ENCODE peak calls at places on chromosomes 1 and 21, in five cellular contexts. One of them, this sample, is unnamed.

GRCh38 chr1:94334764-94335163 is 83.4 kb upstream of the ABCD3 start:
- DNase-seq in tibial nerve: no peak
- DNase-seq in upper lobe of left lung: no peak
- DNase-seq in endodermal cell: no peak
- DNase-seq in ascending aorta: no peak
- DNase-seq in this sample: no peak

GRCh38 chr1:30321216-30321910 is 402.0 kb downstream of the MATN1 start:
- DNase-seq in tibial nerve: no peak
- DNase-seq in upper lobe of left lung: no peak
- DNase-seq in ascending aorta: no peak
- DNase-seq in endodermal cell: peak; percentile 38
- DNase-seq in this sample: no peak

GRCh38 chr1:234918216-234918841 is 210.3 kb downstream of the TOMM20 start:
- DNase-seq in endodermal cell: no peak
- DNase-seq in ascending aorta: no peak
- DNase-seq in upper lobe of left lung: peak; percentile 32
- DNase-seq in tibial nerve: no peak
- DNase-seq in this sample: no peak

GRCh38 chr1:156525856-156526479 is 25.4 kb upstream of the MEF2D start:
- DNase-seq in tibial nerve: no peak
- DNase-seq in endodermal cell: peak; percentile 78
- DNase-seq in ascending aorta: no peak
- DNase-seq in upper lobe of left lung: no peak
- DNase-seq in this sample: no peak

GRCh38 chr1:166040223-166040622 is 126.6 kb downstream of the FAM78B start:
- DNase-seq in tibial nerve: no peak
- DNase-seq in upper lobe of left lung: no peak
- DNase-seq in endodermal cell: peak; percentile 36
- DNase-seq in ascending aorta: no peak
- DNase-seq in this sample: no peak

GRCh38 chr1:205273551-205273982 is 45.8 kb downstream of the TMCC2 start:
- DNase-seq in upper lobe of left lung: no peak
- DNase-seq in endodermal cell: peak; percentile 97
- DNase-seq in tibial nerve: peak; percentile 73
- DNase-seq in ascending aorta: no peak
- DNase-seq in this sample: peak; percentile 74

GRCh38 chr1:183226963-183227362 is 40.9 kb downstream of the LAMC2 start:
- DNase-seq in ascending aorta: no peak
- DNase-seq in endodermal cell: no peak
- DNase-seq in upper lobe of left lung: no peak
- DNase-seq in tibial nerve: no peak
- DNase-seq in this sample: no peak

GRCh38 chr1:50659107-50659628 is 235.9 kb upstream of the DMRTA2 start:
- DNase-seq in ascending aorta: no peak
- DNase-seq in tibial nerve: no peak
- DNase-seq in endodermal cell: no peak
- DNase-seq in upper lobe of left lung: no peak
- DNase-seq in this sample: no peak

GRCh38 chr1:63920154-63921117 is 146.6 kb downstream of the ROR1 start:
- DNase-seq in ascending aorta: no peak
- DNase-seq in tibial nerve: no peak
- DNase-seq in endodermal cell: no peak
- DNase-seq in upper lobe of left lung: no peak
- DNase-seq in this sample: no peak

GRCh38 chr1:4557949-4558348 is 96.5 kb upstream of the AJAP1 start:
- DNase-seq in upper lobe of left lung: no peak
- DNase-seq in endodermal cell: no peak
- DNase-seq in tibial nerve: no peak
- DNase-seq in ascending aorta: no peak
- DNase-seq in this sample: no peak
- H3K9me3 ChIP-seq in upper lobe of left lung: no peaks in the 10 kb centered on the region
- H3K9me3 ChIP-seq in endodermal cell: no peaks in the 10 kb centered on the region
- H3K9me3 ChIP-seq in tibial nerve: no peaks in the 10 kb centered on the region
- H3K9me3 ChIP-seq in ascending aorta: no peaks in the 10 kb centered on the region
- H3K9me3 ChIP-seq in this sample: no peaks in the 10 kb centered on the region

GRCh38 chr21:41600556-41600955 is 92.6 kb upstream of the TMPRSS2 start:
- DNase-seq in endodermal cell: peak; percentile 12
- DNase-seq in tibial nerve: no peak
- DNase-seq in ascending aorta: no peak
- DNase-seq in upper lobe of left lung: no peak
- DNase-seq in this sample: no peak
- H3K4me3 ChIP-seq in endodermal cell: no peak overlapping the region
- H3K4me3 ChIP-seq in tibial nerve: no peak overlapping the region
- H3K4me3 ChIP-seq in ascending aorta: no peak overlapping the region
- H3K4me3 ChIP-seq in upper lobe of left lung: no peak overlapping the region
- H3K4me3 ChIP-seq in this sample: no peak overlapping the region

GRCh38 chr1:233151850-233152249 is 143.7 kb downstream of the PCNX2 start:
- DNase-seq in tibial nerve: no peak
- DNase-seq in ascending aorta: no peak
- DNase-seq in upper lobe of left lung: no peak
- DNase-seq in endodermal cell: no peak
- DNase-seq in this sample: no peak
- H3K9me3 ChIP-seq in tibial nerve: no peaks in the 10 kb centered on the region
- H3K9me3 ChIP-seq in ascending aorta: no peaks in the 10 kb centered on the region
- H3K9me3 ChIP-seq in upper lobe of left lung: no peaks in the 10 kb centered on the region
- H3K9me3 ChIP-seq in endodermal cell: peaks cover 8% of the 10 kb centered on the region
- H3K9me3 ChIP-seq in this sample: no peaks in the 10 kb centered on the region

GRCh38 chr1:24319962-24320361 is 805 bp downstream of the GRHL3 start:
- DNase-seq in upper lobe of left lung: no peak
- DNase-seq in ascending aorta: no peak
- DNase-seq in tibial nerve: no peak
- DNase-seq in endodermal cell: no peak
- DNase-seq in this sample: no peak

GRCh38 chr1:24322636-24323177 is 3.5 kb downstream of the GRHL3 start:
- DNase-seq in tibial nerve: no peak
- DNase-seq in endodermal cell: no peak
- DNase-seq in upper lobe of left lung: no peak
- DNase-seq in ascending aorta: no peak
- DNase-seq in this sample: no peak

GRCh38 chr1:24321712-24322635 is 2.8 kb downstream of the GRHL3 start:
- DNase-seq in tibial nerve: no peak
- DNase-seq in upper lobe of left lung: peak; percentile 91
- DNase-seq in ascending aorta: no peak
- DNase-seq in endodermal cell: peak; percentile 87
- DNase-seq in this sample: peak; percentile 54

GRCh38 chr1:24318988-24319863 is at the start of gene GRHL3:
- DNase-seq in tibial nerve: no peak
- DNase-seq in ascending aorta: no peak
- DNase-seq in upper lobe of left lung: no peak
- DNase-seq in endodermal cell: peak; percentile 94
- DNase-seq in this sample: no peak

GRCh38 chr1:24321150-24321549 is 2.0 kb downstream of the GRHL3 start:
- DNase-seq in ascending aorta: no peak
- DNase-seq in tibial nerve: no peak
- DNase-seq in upper lobe of left lung: no peak
- DNase-seq in endodermal cell: no peak
- DNase-seq in this sample: no peak
- H3K4me3 ChIP-seq in ascending aorta: peak overlapping the region; percentile 54
- H3K4me3 ChIP-seq in tibial nerve: no peak overlapping the region
- H3K4me3 ChIP-seq in upper lobe of left lung: peak overlapping the region; percentile 55
- H3K4me3 ChIP-seq in endodermal cell: no peak overlapping the region
- H3K4me3 ChIP-seq in this sample: peak overlapping the region; percentile 49

DNA sequence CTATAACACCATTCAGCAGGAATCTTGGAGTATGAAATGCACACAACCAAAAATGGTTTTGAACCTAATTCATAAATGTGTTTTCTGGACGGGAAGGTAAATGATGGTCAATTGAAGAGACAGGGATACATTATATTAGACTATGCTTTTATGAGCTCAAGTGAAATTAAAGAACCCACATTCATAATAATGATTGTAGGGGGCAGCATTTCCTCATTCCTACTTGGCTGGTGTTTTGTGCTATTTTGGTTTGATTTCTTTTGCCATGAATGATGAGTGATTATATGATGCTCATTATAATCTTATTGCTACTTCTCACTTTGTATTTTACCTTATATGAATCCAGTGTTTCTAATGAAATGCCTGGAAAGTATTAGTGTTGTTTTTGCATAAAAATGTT is 372 bp downstream of the OR2L3 start:
- DNase-seq in endodermal cell: no peak
- DNase-seq in ascending aorta: no peak
- DNase-seq in upper lobe of left lung: no peak
- DNase-seq in tibial nerve: no peak
- DNase-seq in this sample: no peak
- H3K9me3 ChIP-seq in endodermal cell: peaks cover 61% of the 10 kb centered on the region
- H3K9me3 ChIP-seq in ascending aorta: no peaks in the 10 kb centered on the region
- H3K9me3 ChIP-seq in upper lobe of left lung: peaks cover 4% of the 10 kb centered on the region
- H3K9me3 ChIP-seq in tibial nerve: no peaks in the 10 kb centered on the region
- H3K9me3 ChIP-seq in this sample: no peaks in the 10 kb centered on the region

DNA sequence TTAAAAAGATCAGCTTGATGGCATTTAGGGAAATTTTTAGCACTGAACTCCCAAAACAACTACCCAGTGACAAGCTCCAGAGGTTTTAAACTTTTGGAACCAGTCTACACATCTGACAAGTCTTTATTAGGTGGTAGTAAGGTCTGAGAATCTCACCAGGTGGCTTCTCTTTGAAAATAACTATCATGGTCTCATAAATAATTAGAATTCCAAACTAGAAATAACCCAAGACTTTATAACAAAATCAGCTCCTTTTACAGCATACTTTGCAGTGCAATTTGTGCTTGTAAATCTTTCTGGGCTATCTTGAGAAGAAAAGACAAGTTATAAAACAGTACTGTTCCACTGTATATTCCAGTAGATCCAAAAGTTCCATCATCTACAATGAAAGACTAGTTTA is 108.7 kb downstream of the LTN1 start:
- DNase-seq in ascending aorta: no peak
- DNase-seq in tibial nerve: no peak
- DNase-seq in upper lobe of left lung: no peak
- DNase-seq in endodermal cell: no peak
- DNase-seq in this sample: no peak
- H3K4me3 ChIP-seq in ascending aorta: peak overlapping the region; percentile 55
- H3K4me3 ChIP-seq in tibial nerve: peak overlapping the region; percentile 66
- H3K4me3 ChIP-seq in upper lobe of left lung: peak overlapping the region; percentile 63
- H3K4me3 ChIP-seq in endodermal cell: peak overlapping the region; percentile 90
- H3K4me3 ChIP-seq in this sample: peak overlapping the region; percentile 63

GRCh38 chr1:147444381-147444780 is 96.9 kb upstream of the BCL9 start:
- DNase-seq in upper lobe of left lung: no peak
- DNase-seq in tibial nerve: no peak
- DNase-seq in endodermal cell: no peak
- DNase-seq in ascending aorta: no peak
- DNase-seq in this sample: no peak
- H3K9me3 ChIP-seq in upper lobe of left lung: peaks cover 19% of the 10 kb centered on the region
- H3K9me3 ChIP-seq in tibial nerve: no peaks in the 10 kb centered on the region
- H3K9me3 ChIP-seq in endodermal cell: peaks cover 9% of the 10 kb centered on the region
- H3K9me3 ChIP-seq in ascending aorta: peaks cover 3% of the 10 kb centered on the region
- H3K9me3 ChIP-seq in this sample: peaks cover 6% of the 10 kb centered on the region

DNA sequence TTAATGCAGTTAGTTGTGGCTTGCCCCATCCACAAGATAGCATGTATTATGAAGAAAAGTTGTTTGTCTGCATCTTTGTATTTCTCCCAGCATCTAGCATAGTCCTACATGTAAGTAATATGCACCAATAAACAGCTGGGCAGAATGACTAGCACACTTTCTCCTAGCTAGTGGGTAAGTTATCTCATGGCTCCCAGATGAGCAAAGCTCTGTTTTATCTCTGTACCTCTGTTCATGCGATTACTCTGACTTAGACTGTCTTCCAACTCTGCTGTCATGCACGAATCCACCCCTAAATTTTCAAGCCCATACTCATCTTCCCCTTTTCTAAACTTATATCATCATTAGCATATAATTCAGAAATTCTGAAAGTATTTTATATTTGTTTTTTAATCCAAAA is 37.5 kb upstream of the KCTD3 start:
- DNase-seq in upper lobe of left lung: no peak
- DNase-seq in endodermal cell: no peak
- DNase-seq in ascending aorta: no peak
- DNase-seq in tibial nerve: no peak
- DNase-seq in this sample: no peak
- H3K4me3 ChIP-seq in upper lobe of left lung: no peak overlapping the region
- H3K4me3 ChIP-seq in endodermal cell: no peak overlapping the region
- H3K4me3 ChIP-seq in ascending aorta: no peak overlapping the region
- H3K4me3 ChIP-seq in tibial nerve: no peak overlapping the region
- H3K4me3 ChIP-seq in this sample: no peak overlapping the region

GRCh38 chr1:114982251-114982650 is 47.4 kb upstream of the TSHB start:
- DNase-seq in upper lobe of left lung: no peak
- DNase-seq in endodermal cell: no peak
- DNase-seq in ascending aorta: no peak
- DNase-seq in tibial nerve: no peak
- DNase-seq in this sample: no peak

GRCh38 chr1:114988095-114988494 is 41.5 kb upstream of the TSHB start:
- DNase-seq in ascending aorta: no peak
- DNase-seq in upper lobe of left lung: no peak
- DNase-seq in endodermal cell: no peak
- DNase-seq in tibial nerve: no peak
- DNase-seq in this sample: no peak

DNA sequence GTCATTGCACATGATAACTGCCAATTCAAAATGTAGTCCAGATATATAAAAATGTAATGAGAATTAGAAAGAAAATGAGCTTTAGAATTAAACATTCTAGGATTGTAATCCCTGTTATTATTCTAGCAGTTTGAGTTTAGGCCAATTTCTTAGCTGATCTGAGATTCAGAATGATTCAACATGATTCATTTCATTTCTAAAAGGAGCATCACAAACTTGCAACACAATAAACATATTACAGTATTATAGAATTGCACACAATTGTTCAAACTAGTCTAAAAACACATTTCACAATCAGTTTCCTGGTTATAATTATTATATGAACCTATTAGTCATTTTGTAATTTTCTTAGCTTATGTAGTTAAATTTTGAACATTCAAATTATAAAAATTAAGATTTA is 43.3 kb upstream of the TSHB start:
- DNase-seq in tibial nerve: no peak
- DNase-seq in endodermal cell: no peak
- DNase-seq in ascending aorta: no peak
- DNase-seq in upper lobe of left lung: no peak
- DNase-seq in this sample: no peak
- H3K9me3 ChIP-seq in tibial nerve: no peaks in the 10 kb centered on the region
- H3K9me3 ChIP-seq in endodermal cell: peaks cover 38% of the 10 kb centered on the region
- H3K9me3 ChIP-seq in ascending aorta: peaks cover 13% of the 10 kb centered on the region
- H3K9me3 ChIP-seq in upper lobe of left lung: peaks cover 24% of the 10 kb centered on the region
- H3K9me3 ChIP-seq in this sample: no peaks in the 10 kb centered on the region

This sample was measured in effector memory CD4-positive, alpha-beta T cell.